ENCODE peak calls at places on chromosomes 16 and 17, in eight cellular contexts. D, X, W, P, A, E, V and I are unnamed samples.

GRCh38 chr16:1779741-1780676 is 2.4 kb downstream of the SPSB3 start:
- DNase-seq in W (no peak), X (no peak), D (peak), A (no peak), P (peak), V (no peak), E (no peak), I (no peak)

GRCh38 chr17:35752945-35753764 is at the start of gene GAS2L2:
- DNase-seq in E (no peak), X (no peak), P (no peak), W (no peak), D (no peak), A (no peak), V (no peak), I (no peak)

GRCh38 chr16:8026450-8026849 is 563.9 kb downstream of the TMEM114 start:
- DNase-seq in E (peak), W (peak), X (peak), V (no peak), A (no peak), D (no peak), P (no peak), I (no peak)

GRCh38 chr17:4378626-4379025 is 12.2 kb upstream of the UBE2G1 start:
- DNase-seq in W (no peak), A (no peak), D (no peak), V (no peak), X (no peak), P (no peak), E (no peak), I (no peak)

GRCh38 chr17:4858068-4858879 is 25.1 kb downstream of the MINK1 start:
- DNase-seq in D (no peak), A (no peak), W (peak), V (no peak), P (peak), X (peak), E (peak), I (no peak)

GRCh38 chr16:74025-74424 is 1.6 kb upstream of the RHBDF1 start:
- DNase-seq in D (no peak), V (no peak), P (no peak), W (no peak), A (no peak), X (no peak), E (no peak), I (no peak)

GRCh38 chr17:11997972-11998233 is 628 bp upstream of the ZNF18 start:
- DNase-seq in X (no peak), D (no peak), V (no peak), W (no peak), A (no peak), E (no peak), P (no peak), I (no peak)

GRCh38 chr16:69567031-69567680 is 1.4 kb downstream of the NFAT5 start:
- DNase-seq in D (no peak), E (no peak), V (peak), P (no peak), X (peak), A (no peak), W (no peak), I (peak)

GRCh38 chr16:54066451-54067056 is 220.0 kb downstream of the IRX3 start:
- DNase-seq in E (no peak), D (no peak), P (no peak), A (no peak), W (no peak), V (no peak), X (peak), I (no peak)

GRCh38 chr16:15856901-15857778 is at the start of gene MYH11:
- DNase-seq in P (peak), E (peak), W (peak), A (no peak), X (peak), D (peak), V (peak), I (peak)

GRCh38 chr16:23640669-23640958 is 496 bp downstream of the PALB2 start:
- DNase-seq in W (no peak), P (no peak), D (no peak), E (peak), A (peak), V (no peak), X (peak), I (no peak)

GRCh38 chr16:16021988-16022682 is 72.7 kb downstream of the ABCC1 start:
- DNase-seq in V (no peak), E (no peak), P (peak), X (peak), D (peak), A (no peak), W (peak), I (no peak)

GRCh38 chr17:8175795-8176196 is 384 bp downstream of the TMEM107 start:
- DNase-seq in E (no peak), V (no peak), D (peak), W (no peak), X (no peak), A (no peak), P (no peak), I (no peak)

GRCh38 chr17:35460354-35460851 is 11.8 kb upstream of the SLFN13 start:
- DNase-seq in W (peak), E (peak), V (peak), D (peak), A (no peak), P (no peak), X (peak), I (peak)

GRCh38 chr16:49023095-49023494 is 258.5 kb downstream of the CBLN1 start:
- DNase-seq in P (peak), E (no peak), W (no peak), A (no peak), X (peak), D (no peak), V (no peak), I (no peak)

GRCh38 chr17:488993-489757 is 136.6 kb upstream of the RPH3AL start:
- DNase-seq in P (no peak), X (peak), A (no peak), W (peak), V (peak), D (no peak), E (peak), I (no peak)

GRCh38 chr16:77273-77806 is 685 bp upstream of the MPG start:
- DNase-seq in W (peak), V (peak), P (peak), E (peak), D (peak), X (peak), A (peak), I (peak)

GRCh38 chr16:28534542-28535373 is 4.0 kb downstream of the NUPR1 start:
- DNase-seq in X (peak), W (no peak), D (peak), V (no peak), E (no peak), A (no peak), P (no peak), I (no peak)

GRCh38 chr17:41772218-41772585 is 14.3 kb downstream of the JUP start:
- DNase-seq in V (no peak), E (peak), A (no peak), W (no peak), D (peak), P (no peak), X (peak), I (no peak)

GRCh38 chr16:11506816-11507305 is 79.9 kb downstream of the LITAF start:
- DNase-seq in P (no peak), D (no peak), W (no peak), A (no peak), E (no peak), X (no peak), V (peak), I (no peak)

GRCh38 chr17:2030779-2031163 is 818 bp downstream of the DPH1 start:
- DNase-seq in X (no peak), W (peak), V (no peak), D (peak), E (no peak), P (no peak), A (no peak), I (no peak)
- TF ChIP-seq CTCF in X (peak), W (peak), V (peak), D (peak), E (peak), P (peak), A (peak), I (peak)

DNA sequence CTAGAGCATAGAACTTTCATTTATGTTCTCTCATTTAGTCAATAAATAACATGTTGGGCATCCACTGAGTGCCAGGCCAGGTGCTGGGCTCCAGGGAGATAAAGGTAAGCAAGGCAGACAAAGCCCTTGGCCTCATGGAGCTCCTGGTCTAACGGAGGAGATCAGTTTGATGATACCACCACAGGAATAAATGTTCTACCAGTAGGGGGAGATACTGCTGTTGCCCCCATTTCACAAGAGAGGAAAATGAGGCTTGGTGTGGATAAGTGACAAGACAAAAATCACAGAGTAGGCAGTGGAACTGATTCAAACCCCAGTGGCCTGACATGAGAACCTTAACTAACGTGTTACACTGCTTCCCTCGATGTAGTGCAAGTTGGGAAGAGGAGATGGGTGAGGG is 80.4 kb upstream of the ERCC4 start:
- DNase-seq in E (no peak), X (no peak), V (no peak), P (no peak), D (no peak), A (no peak), W (no peak), I (no peak)
- TF ChIP-seq CTCF in E (peak), X (no peak), V (no peak), P (no peak), D (no peak), A (no peak), W (peak), I (peak)

GRCh38 chr17:42832934-42833770 is at the start of gene PSME3:
- DNase-seq in A (peak), E (peak), W (peak), P (peak), D (peak), V (peak), X (peak), I (peak)
- TF ChIP-seq CTCF in A (no peak), E (no peak), W (no peak), P (no peak), D (no peak), V (no peak), X (no peak), I (no peak)

DNA sequence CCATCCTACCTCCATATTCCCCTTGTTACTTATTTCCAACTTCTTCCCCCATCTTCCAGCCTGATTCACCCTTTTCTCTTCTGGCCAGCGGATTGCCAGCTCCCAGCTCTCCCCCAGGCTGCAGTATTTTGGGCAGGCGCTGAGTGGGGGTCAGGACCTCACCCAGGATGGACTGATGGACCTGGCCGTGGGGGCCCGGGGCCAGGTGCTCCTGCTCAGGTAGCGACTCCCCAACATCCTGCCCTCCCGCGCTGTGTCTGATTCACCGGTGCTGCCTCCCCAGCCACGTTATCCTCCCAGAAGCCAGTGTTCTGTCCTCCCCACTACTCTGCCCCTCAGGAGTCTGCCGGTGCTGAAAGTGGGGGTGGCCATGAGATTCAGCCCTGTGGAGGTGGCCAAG is 15.4 kb downstream of the COX6A2 start:
- DNase-seq in D (no peak), E (no peak), P (no peak), W (no peak), V (no peak), X (no peak), A (no peak), I (no peak)
- TF ChIP-seq CTCF in D (no peak), E (no peak), P (no peak), W (no peak), V (no peak), X (no peak), A (no peak), I (no peak)

GRCh38 chr17:39981207-39982068 is 831 bp downstream of the PSMD3 start:
- DNase-seq in X (peak), D (no peak), V (peak), A (no peak), W (peak), P (no peak), E (no peak), I (no peak)
- TF ChIP-seq CTCF in X (no peak), D (no peak), V (no peak), A (no peak), W (no peak), P (no peak), E (no peak), I (no peak)

GRCh38 chr16:4693296-4693955 is at the start of gene NUDT16L1:
- DNase-seq in X (peak), V (peak), A (peak), P (peak), W (peak), E (peak), D (peak), I (peak)
- TF ChIP-seq CTCF in X (no peak), V (no peak), A (no peak), P (peak), W (peak), E (no peak), D (no peak), I (peak)

GRCh38 chr17:16287563-16288027 is 65.7 kb downstream of the CENPV start:
- DNase-seq in V (peak), P (no peak), X (no peak), A (no peak), D (peak), E (no peak), W (no peak), I (peak)

GRCh38 chr17:16286009-16286946 is 67.0 kb downstream of the CENPV start:
- DNase-seq in A (no peak), E (peak), D (peak), W (peak), X (peak), V (peak), P (peak), I (peak)

GRCh38 chr17:16288860-16289571 is 64.3 kb downstream of the CENPV start:
- DNase-seq in W (no peak), P (no peak), E (no peak), X (no peak), A (no peak), V (peak), D (no peak), I (no peak)

GRCh38 chr17:16285646-16286008 is 67.6 kb downstream of the CENPV start:
- DNase-seq in W (no peak), E (no peak), A (no peak), V (no peak), D (no peak), X (no peak), P (no peak), I (no peak)

GRCh38 chr17:16286947-16287562 is 66.2 kb downstream of the CENPV start:
- DNase-seq in V (peak), E (peak), A (no peak), W (no peak), P (peak), X (no peak), D (peak), I (peak)
- TF ChIP-seq CTCF in V (peak), E (peak), A (no peak), W (no peak), P (no peak), X (no peak), D (no peak), I (peak)